ENCODE peak calls at places on chromosomes 7 and 10, in five cellular contexts. A is gastrocnemius medialis; P is CD8-positive, alpha-beta T cell; B is PC-9; C is cardiac muscle cell. V is an unnamed sample. For H3K27me3, the result is how much of the 10 kb centered on the place peaks cover.

GRCh38 chr7:44541-44896 is 147.9 kb upstream of the FAM20C start:
- DNase-seq in P (no peak), C (no peak), A (no peak), B (no peak), V (no peak)

GRCh38 chr10:124612611-124613498 is 131.3 kb downstream of the FAM53B start:
- DNase-seq in B (peak), P (no peak), C (peak), A (no peak), V (no peak)

GRCh38 chr10:34467902-34468301 is 347.2 kb downstream of the PARD3 start:
- DNase-seq in C (no peak), B (no peak), A (no peak), P (no peak), V (no peak)

GRCh38 chr10:2928219-2928840 is 139.0 kb upstream of the PFKP start:
- DNase-seq in P (peak), B (peak), A (peak), C (peak), V (peak)

GRCh38 chr10:42954776-42955492 is 121.9 kb upstream of the RET start:
- DNase-seq in A (no peak), P (no peak), B (no peak), C (no peak), V (no peak)

GRCh38 chr10:11616021-11616420 is 4.6 kb upstream of the USP6NL start:
- DNase-seq in A (no peak), P (no peak), B (no peak), C (no peak), V (no peak)

GRCh38 chr7:7505936-7506335 is 29.7 kb downstream of the COL28A1 start:
- DNase-seq in B (no peak), A (no peak), C (no peak), P (no peak), V (no peak)

GRCh38 chr7:29146082-29146706 is at the start of gene CPVL:
- DNase-seq in B (no peak), P (no peak), C (no peak), A (peak), V (no peak)

GRCh38 chr7:139915864-139916716 is 87.0 kb downstream of the TBXAS1 start:
- DNase-seq in B (peak), A (peak), P (peak), C (peak), V (peak)

GRCh38 chr10:14507156-14507555 is 176.4 kb upstream of the FRMD4A start:
- DNase-seq in C (no peak), P (no peak), A (no peak), B (no peak), V (no peak)

GRCh38 chr7:105010538-105011523 is 3.2 kb upstream of the KMT2E start:
- DNase-seq in A (peak), P (no peak), B (no peak), C (peak), V (no peak)

GRCh38 chr7:28037220-28038010 is 143.2 kb downstream of the JAZF1 start:
- DNase-seq in A (no peak), B (peak), P (no peak), C (peak), V (peak)

GRCh38 chr10:103658049-103658577 is 164.6 kb downstream of the NEURL1 start:
- DNase-seq in C (peak), B (no peak), A (no peak), P (no peak), V (no peak)

GRCh38 chr10:35236739-35237138 is 99.6 kb upstream of the CCNY start:
- DNase-seq in B (no peak), P (no peak), C (peak), A (no peak), V (no peak)

GRCh38 chr7:113285411-113285810 is 167.1 kb upstream of the SMIM30 start:
- DNase-seq in P (no peak), A (no peak), C (no peak), B (no peak), V (no peak)

GRCh38 chr10:10490187-10490980 is 527.3 kb upstream of the CELF2 start:
- DNase-seq in C (no peak), A (no peak), P (no peak), B (no peak), V (no peak)

GRCh38 chr10:102449321-102450123 is 1.8 kb downstream of the C10orf95 start:
- DNase-seq in B (peak), A (peak), P (peak), C (peak), V (peak)

GRCh38 chr7:142549007-142549406 is 200.3 kb upstream of the PRSS1 start:
- DNase-seq in P (no peak), C (no peak), B (no peak), A (no peak), V (no peak)

GRCh38 chr10:5968681-5969453 is 8.5 kb downstream of the IL15RA start:
- DNase-seq in A (no peak), C (no peak), B (no peak), P (no peak), V (no peak)

GRCh38 chr10:3763852-3764625 is 21.0 kb downstream of the KLF6 start:
- DNase-seq in C (peak), B (peak), A (no peak), P (no peak), V (no peak)

GRCh38 chr7:24059775-24060174 is 224.2 kb upstream of the NPY start:
- DNase-seq in A (no peak), C (no peak), P (no peak), B (peak), V (no peak)

GRCh38 chr10:101889256-101890210 is 45.9 kb upstream of the KCNIP2 start:
- DNase-seq in C (peak), A (peak), B (peak), P (peak), V (peak)

GRCh38 chr10:46541735-46542566 is 14.5 kb downstream of the GPRIN2 start:
- DNase-seq in A (peak), P (no peak), B (no peak), C (no peak), V (no peak)

GRCh38 chr7:158423190-158423555 is 164.4 kb downstream of the PTPRN2 start:
- DNase-seq in A (no peak), C (no peak), P (no peak), B (no peak), V (no peak)

GRCh38 chr10:24385776-24386175 is 176.8 kb downstream of the KIAA1217 start:
- DNase-seq in C (peak), P (no peak), A (no peak), B (no peak), V (no peak)

GRCh38 chr10:129935102-129935860 is 28.8 kb downstream of the EBF3 start:
- DNase-seq in A (no peak), B (no peak), C (no peak), P (no peak), V (no peak)

GRCh38 chr7:28166982-28167715 is 13.4 kb downstream of the JAZF1 start:
- DNase-seq in P (no peak), B (no peak), A (no peak), C (no peak), V (no peak)

GRCh38 chr10:130862626-130863025 is 448.9 kb downstream of the TCERG1L start:
- DNase-seq in C (no peak), A (no peak), B (no peak), P (no peak), V (no peak)

DNA sequence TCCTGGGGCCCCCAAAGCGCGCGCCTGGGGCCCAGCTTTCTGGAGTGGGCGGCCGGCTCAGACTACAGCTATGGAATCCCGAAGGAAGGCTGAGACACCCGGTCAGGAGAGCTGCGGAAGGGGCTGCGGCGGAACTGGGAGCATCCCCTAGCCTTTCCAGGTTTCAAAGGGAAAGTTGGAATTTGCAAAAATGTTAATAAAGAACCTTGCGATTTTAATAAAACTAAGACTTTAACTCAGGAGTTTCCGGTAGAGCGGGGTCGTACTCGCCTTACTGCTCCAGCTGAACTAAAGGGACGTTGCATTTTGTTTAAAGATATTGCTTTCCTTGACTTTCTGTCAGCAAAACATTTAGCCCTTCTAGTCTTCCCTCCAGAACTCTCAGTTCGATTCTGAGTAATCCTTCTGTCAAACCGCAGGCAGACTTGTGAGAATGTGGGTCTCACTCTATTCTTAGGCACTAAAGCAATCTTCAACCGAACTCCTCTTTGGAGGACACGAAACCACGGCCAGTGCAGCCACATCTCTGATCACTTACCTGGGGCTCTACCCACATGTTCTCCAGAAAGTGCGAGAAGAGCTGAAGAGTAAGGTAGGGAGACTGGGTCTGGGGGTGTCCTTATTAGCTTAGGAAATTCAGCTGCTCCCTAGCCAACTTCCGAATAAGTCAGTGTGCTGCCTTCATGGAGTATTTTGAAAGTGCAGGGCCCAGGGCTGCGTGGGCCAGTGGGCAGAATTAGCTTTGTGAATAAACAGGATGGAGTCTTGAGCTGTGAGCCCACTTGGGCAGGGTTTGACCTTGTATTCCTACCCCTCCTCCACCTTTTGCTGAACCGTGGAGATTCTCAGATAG is 1.9 kb downstream of the CYP26A1 start:
- DNase-seq in P (no peak), C (no peak), A (no peak), B (no peak), V (no peak)
- H3K27me3 ChIP-seq in P (under half), C (half or more), A (half or more), B (under half), V (half or more)

GRCh38 chr10:49115796-49116508 is 630 bp upstream of the VSTM4 start:
- DNase-seq in P (no peak), C (no peak), A (no peak), B (no peak), V (no peak)

GRCh38 chr10:49116509-49117365 is 1.4 kb upstream of the VSTM4 start:
- DNase-seq in C (no peak), A (no peak), P (no peak), B (no peak), V (no peak)

GRCh38 chr10:49113741-49114141 is 1.6 kb downstream of the VSTM4 start:
- DNase-seq in C (no peak), A (no peak), B (no peak), P (no peak), V (no peak)

GRCh38 chr10:49114718-49115014 is 656 bp downstream of the VSTM4 start:
- DNase-seq in P (no peak), C (no peak), B (no peak), A (no peak), V (no peak)

GRCh38 chr10:49115015-49115795 is at the start of gene VSTM4:
- DNase-seq in C (peak), P (no peak), B (no peak), A (no peak), V (no peak)
- H3K4me3 ChIP-seq in C (peak), P (no peak), B (no peak), A (peak), V (peak)

GRCh38 chr7:128158370-128158769 is 82.7 kb upstream of the LEP start:
- DNase-seq in P (no peak), B (no peak), A (no peak), C (no peak), V (no peak)
- H3K27me3 ChIP-seq in P (under half), B (under half), A (under half), C (under half), V (under half)

GRCh38 chr10:87578799-87579401 is 74.2 kb downstream of the MINPP1 start:
- DNase-seq in P (no peak), A (no peak), C (peak), B (no peak), V (no peak)
- H3K4me3 ChIP-seq in P (no peak), A (no peak), C (no peak), B (no peak), V (no peak)

DNA sequence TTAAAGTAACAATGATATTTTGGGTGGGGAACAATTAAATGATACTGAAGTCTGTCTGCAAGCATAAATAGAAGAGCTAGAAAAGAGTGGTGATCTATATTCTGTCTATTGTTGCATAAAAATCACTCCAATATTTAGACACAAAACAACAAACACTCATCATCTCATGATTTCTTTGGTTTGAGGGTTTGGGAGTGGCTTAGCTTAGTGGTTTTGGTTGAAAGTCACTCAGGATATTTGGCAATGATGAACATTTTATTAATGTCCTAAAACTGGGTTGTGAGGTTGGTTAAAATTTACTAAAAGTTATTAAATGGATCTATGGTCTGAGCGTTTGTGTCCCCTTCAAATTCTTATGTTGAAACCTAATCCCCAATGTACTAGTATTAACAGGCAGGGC is 54.7 kb upstream of the EGFR start:
- DNase-seq in A (no peak), B (no peak), C (no peak), P (no peak), V (no peak)
- H3K27me3 ChIP-seq in A (under half), B (under half), C (under half), P (under half), V (under half)

GRCh38 chr10:665579-666091 is 23.8 kb downstream of the DIP2C start:
- DNase-seq in P (no peak), A (no peak), C (peak), B (no peak), V (no peak)
- H3K4me3 ChIP-seq in P (no peak), A (no peak), C (no peak), B (no peak), V (no peak)

GRCh38 chr7:156255635-156256034 is 384.9 kb upstream of the RNF32 start:
- DNase-seq in P (no peak), C (no peak), A (no peak), B (no peak), V (no peak)

GRCh38 chr7:156251861-156252260 is 388.7 kb upstream of the RNF32 start:
- DNase-seq in P (no peak), A (no peak), C (no peak), B (no peak), V (no peak)
- H3K27me3 ChIP-seq in P (under half), A (under half), C (under half), B (half or more), V (under half)